ENCODE peak calls at places on chromosome 11, in five cellular contexts. X is osteocyte, T is B cell, E is fibroblast of lung, Z is right lobe of liver. M is an unnamed sample.

GRCh38 chr11:67644472-67645418 is 5.2 kb upstream of the TBX10 start:
- DNase-seq in Z (no peak), T (no peak), X (peak), E (no peak), M (peak)

GRCh38 chr11:104183572-104183971 is 19.6 kb upstream of the PDGFD start:
- DNase-seq in T (no peak), X (no peak), E (no peak), Z (no peak), M (no peak)

GRCh38 chr11:65851811-65852507 is 6.0 kb downstream of the CFL1 start:
- DNase-seq in T (no peak), E (no peak), Z (no peak), X (no peak), M (no peak)

GRCh38 chr11:122796128-122796717 is 42.1 kb upstream of the CRTAM start:
- DNase-seq in Z (peak), T (peak), E (peak), X (no peak), M (peak)

GRCh38 chr11:44684886-44685285 is 41.9 kb upstream of the TSPAN18 start:
- DNase-seq in E (no peak), Z (no peak), X (no peak), T (no peak), M (no peak)

GRCh38 chr11:64905516-64906313 is 11.3 kb downstream of the ATG2A start:
- DNase-seq in E (no peak), X (no peak), Z (no peak), T (no peak), M (no peak)

GRCh38 chr11:31956310-31956709 is 134.6 kb upstream of the RCN1 start:
- DNase-seq in E (no peak), X (peak), T (no peak), Z (no peak), M (peak)

GRCh38 chr11:125062931-125063428 is at the start of gene SLC37A2:
- DNase-seq in Z (peak), X (peak), T (peak), E (peak), M (peak)

GRCh38 chr11:134761926-134762247 is 349.8 kb upstream of the B3GAT1 start:
- DNase-seq in X (peak), T (no peak), Z (no peak), E (no peak), M (no peak)

GRCh38 chr11:32385998-32386397 is 49.3 kb downstream of the WT1 start:
- DNase-seq in E (peak), X (no peak), T (no peak), Z (no peak), M (no peak)

GRCh38 chr11:15258433-15259350 is 144.0 kb downstream of the INSC start:
- DNase-seq in E (peak), T (no peak), Z (no peak), X (no peak), M (no peak)

GRCh38 chr11:8959546-8960166 is 4.6 kb downstream of the TMEM9B start:
- DNase-seq in X (no peak), E (peak), Z (no peak), T (peak), M (peak)

GRCh38 chr11:69651834-69652620 is 11.1 kb downstream of the CCND1 start:
- DNase-seq in Z (peak), X (no peak), T (no peak), E (no peak), M (no peak)

GRCh38 chr11:134973801-134974200 is 561.8 kb upstream of the B3GAT1 start:
- DNase-seq in Z (no peak), X (peak), T (no peak), E (no peak), M (no peak)

GRCh38 chr11:19228956-19229355 is 11.8 kb downstream of the E2F8 start:
- DNase-seq in T (no peak), X (no peak), Z (no peak), E (no peak), M (no peak)

GRCh38 chr11:66891849-66892660 is 35.2 kb downstream of the LRFN4 start:
- DNase-seq in T (no peak), Z (peak), X (no peak), E (peak), M (peak)

GRCh38 chr11:130188585-130189347 is 29.2 kb downstream of the ST14 start:
- DNase-seq in Z (no peak), E (no peak), X (no peak), T (no peak), M (no peak)

GRCh38 chr11:82874646-82875523 is 25.3 kb downstream of the PRCP start:
- DNase-seq in Z (no peak), T (no peak), E (no peak), X (no peak), M (no peak)

GRCh38 chr11:129346916-129347315 is 28.7 kb upstream of the BARX2 start:
- DNase-seq in T (no peak), Z (no peak), X (no peak), E (no peak), M (no peak)

GRCh38 chr11:2395856-2396255 is 4.7 kb upstream of the TSSC4 start:
- DNase-seq in T (no peak), E (no peak), Z (no peak), X (no peak), M (no peak)

GRCh38 chr11:2394818-2395105 is 5.8 kb upstream of the TSSC4 start:
- DNase-seq in T (no peak), E (no peak), X (no peak), Z (no peak), M (no peak)

GRCh38 chr11:2395211-2395730 is 5.3 kb upstream of the TSSC4 start:
- DNase-seq in Z (no peak), T (no peak), E (no peak), X (no peak), M (no peak)

GRCh38 chr11:2393111-2393868 is 7.3 kb upstream of the TSSC4 start:
- DNase-seq in Z (no peak), T (peak), X (no peak), E (no peak), M (no peak)

GRCh38 chr11:2393941-2394817 is 6.4 kb upstream of the TSSC4 start:
- DNase-seq in T (peak), X (no peak), Z (no peak), E (no peak), M (no peak)
- TF ChIP-seq CTCF in T (no peak), X (no peak), Z (no peak), E (no peak), M (no peak)

DNA sequence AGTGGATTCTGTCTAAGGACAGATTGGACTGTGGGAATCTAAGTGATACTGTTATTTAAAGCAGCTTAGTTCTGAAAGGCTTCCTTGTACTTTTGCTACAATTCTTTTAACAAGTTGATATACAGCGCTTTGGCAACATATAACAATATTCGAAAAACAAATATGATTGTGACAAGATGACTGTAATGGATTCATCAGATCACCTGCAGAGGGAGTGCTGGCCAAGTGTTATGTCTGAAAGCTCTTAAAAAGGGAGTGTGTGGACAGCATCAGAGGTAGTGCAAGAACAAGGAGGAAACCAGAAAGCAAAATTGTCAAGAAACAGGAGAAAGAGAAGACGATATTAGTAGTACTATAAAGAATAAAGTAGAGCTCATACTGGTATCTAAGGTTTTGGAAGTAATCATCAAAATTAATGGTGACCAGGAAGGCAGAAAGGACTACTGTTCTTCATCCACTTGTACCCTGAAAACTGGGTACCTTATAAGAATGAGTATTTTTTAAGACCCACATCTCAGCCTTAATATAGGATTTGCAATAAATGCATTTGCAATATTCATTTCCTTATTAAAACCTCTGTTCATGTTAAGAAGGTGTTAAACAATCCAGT is 1112.0 kb upstream of the CCDC90B start:
- DNase-seq in T (no peak), E (no peak), X (no peak), Z (no peak), M (no peak)
- TF ChIP-seq CTCF in T (no peak), E (no peak), X (no peak), Z (peak), M (no peak)

GRCh38 chr11:1586699-1587098 is 1.6 kb upstream of the KRTAP5-1 start:
- DNase-seq in E (no peak), Z (no peak), T (no peak), X (no peak), M (no peak)

GRCh38 chr11:1576825-1577224 is 4.8 kb upstream of the DUSP8 start:
- DNase-seq in T (no peak), E (no peak), X (no peak), Z (no peak), M (no peak)

DNA sequence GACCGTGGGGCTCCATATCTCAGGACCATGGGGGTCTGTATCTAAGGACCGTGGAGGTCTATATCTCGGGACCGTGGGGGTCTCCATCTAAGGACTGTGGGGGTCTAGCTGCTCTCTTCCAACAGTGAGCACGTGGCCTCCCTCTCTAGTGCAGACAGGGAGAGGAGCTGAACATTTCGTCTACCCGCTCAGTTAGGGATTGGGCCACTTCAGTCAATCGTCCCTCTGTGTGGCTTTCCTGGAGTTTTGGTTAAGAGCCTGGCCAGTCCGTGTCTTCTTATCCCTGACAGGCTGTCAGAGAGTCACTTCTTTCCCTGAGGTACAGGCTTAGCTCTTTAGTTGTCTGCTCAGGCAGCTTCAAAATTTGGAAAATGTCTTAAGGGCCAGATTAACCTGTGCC is 3.1 kb downstream of the KRTAP5-1 start:
- DNase-seq in Z (no peak), T (no peak), X (no peak), E (no peak), M (no peak)
- TF ChIP-seq CTCF in Z (no peak), T (no peak), X (no peak), E (no peak), M (no peak)

GRCh38 chr11:73402834-73403185 is 26.6 kb downstream of the RELT start:
- DNase-seq in X (no peak), Z (no peak), E (no peak), T (peak), M (peak)
- TF ChIP-seq CTCF in X (peak), Z (no peak), E (no peak), T (no peak), M (no peak)

DNA sequence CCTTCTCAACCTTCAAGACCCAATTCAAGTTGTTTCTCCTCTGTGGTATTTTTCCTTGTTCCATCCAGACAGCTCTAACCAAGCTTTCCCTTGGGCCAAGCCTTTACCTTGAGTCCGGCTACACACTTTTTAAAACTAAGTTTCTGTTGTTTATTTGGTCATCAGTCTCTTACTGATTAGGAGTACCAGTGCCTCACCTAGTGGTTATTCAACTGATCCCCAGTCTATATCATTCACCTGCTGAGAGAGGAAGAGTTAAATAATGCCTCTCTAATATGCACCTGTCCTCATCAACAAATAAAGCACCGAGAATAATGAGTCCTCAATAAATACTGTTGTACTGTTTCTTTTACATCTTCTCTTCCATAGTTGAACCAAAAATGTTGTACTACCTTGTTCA is 160.8 kb downstream of the MSANTD4 start:
- DNase-seq in X (no peak), Z (no peak), T (no peak), E (peak), M (no peak)
- TF ChIP-seq CTCF in X (peak), Z (no peak), T (no peak), E (no peak), M (no peak)

DNA sequence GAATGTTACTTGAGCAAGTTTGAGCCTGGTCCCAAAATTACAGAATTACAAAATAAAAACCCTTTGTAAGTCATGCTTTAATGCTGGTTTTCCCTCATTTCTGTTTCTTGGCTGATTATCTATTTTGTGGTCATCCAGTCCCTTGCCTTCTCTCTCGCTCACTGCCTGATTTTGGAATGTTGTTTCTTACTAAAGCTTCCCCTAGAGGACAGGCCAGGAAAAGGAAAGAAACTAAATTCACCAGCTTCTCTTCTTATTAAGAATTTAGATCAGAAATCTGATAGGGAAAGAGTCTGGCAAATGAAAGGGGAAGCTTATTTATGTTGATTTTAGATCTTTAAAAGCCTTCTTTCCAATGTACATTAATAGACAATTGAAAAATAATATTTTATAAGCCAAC is 16.6 kb upstream of the BDNF start:
- DNase-seq in Z (no peak), X (no peak), T (no peak), E (peak), M (no peak)
- TF ChIP-seq CTCF in Z (no peak), X (peak), T (no peak), E (peak), M (no peak)

GRCh38 chr11:119055901-119056300 is 1.1 kb downstream of the HYOU1 start:
- DNase-seq in T (no peak), Z (no peak), E (peak), X (no peak), M (peak)
- TF ChIP-seq CTCF in T (no peak), Z (no peak), E (no peak), X (peak), M (peak)